ENCODE peak calls at places on chromosomes 13 and 19, in nine cellular contexts. I is cortex of kidney; D is T-helper 1 cell; X is left kidney; U is COR-L47; P is NCI-H1092; E is NCI-H524; H is left ventricle myocardium inferior; F is stimulated activated CD4-positive, alpha-beta T cell treated with anti-CD3 and anti-CD28 coated beads, Interleukin-1b, Interleukin-23, amount 100 ng/mL, for 24 hours. Q is an unnamed sample.

GRCh38 chr19:31518626-31519025 is 169.4 kb upstream of the TSHZ3 start:
- DNase-seq in I (no peak), D (no peak), X (no peak), U (no peak), P (no peak), E (peak), H (no peak), F (no peak), Q (no peak)

GRCh38 chr13:112973577-112973951 is 4.5 kb downstream of the MCF2L start:
- DNase-seq in I (no peak), D (no peak), X (peak), U (no peak), P (no peak), E (no peak), H (peak), F (no peak), Q (no peak)

GRCh38 chr13:26300140-26300539 is 46.2 kb downstream of the CDK8 start:
- DNase-seq in I (no peak), D (no peak), X (no peak), U (no peak), P (no peak), E (no peak), H (no peak), F (no peak), Q (no peak)

GRCh38 chr13:100291626-100292025 is 202.7 kb downstream of the PCCA start:
- DNase-seq in I (no peak), D (no peak), X (no peak), U (no peak), P (no peak), E (no peak), H (no peak), F (no peak), Q (no peak)

GRCh38 chr19:2290441-2291184 is 8.6 kb upstream of the PEAK3 start:
- DNase-seq in I (no peak), D (no peak), X (no peak), U (peak), P (no peak), E (no peak), H (no peak), F (no peak), Q (no peak)

GRCh38 chr19:33295621-33296472 is 6.5 kb downstream of the CEBPA start:
- DNase-seq in I (no peak), D (no peak), X (no peak), U (no peak), P (no peak), E (no peak), H (no peak), F (no peak), Q (no peak)

GRCh38 chr13:30308548-30308947 is 1.2 kb upstream of the KATNAL1 start:
- DNase-seq in I (no peak), D (no peak), X (no peak), U (no peak), P (no peak), E (no peak), H (no peak), F (no peak), Q (no peak)

GRCh38 chr19:44718441-44719261 is 19.7 kb downstream of the CEACAM16 start:
- DNase-seq in I (no peak), D (no peak), X (peak), U (peak), P (no peak), E (no peak), H (peak), F (no peak), Q (no peak)

GRCh38 chr13:23966691-23967615 is 69.7 kb upstream of the C1QTNF9B start:
- DNase-seq in I (no peak), D (peak), X (no peak), U (no peak), P (no peak), E (no peak), H (no peak), F (no peak), Q (no peak)

GRCh38 chr13:51252954-51253531 is 30.8 kb downstream of the FAM124A start:
- DNase-seq in I (no peak), D (no peak), X (no peak), U (no peak), P (no peak), E (no peak), H (no peak), F (no peak), Q (no peak)

GRCh38 chr19:19530423-19530804 is 1.7 kb downstream of the YJEFN3 start:
- DNase-seq in I (no peak), D (no peak), X (no peak), U (no peak), P (no peak), E (no peak), H (no peak), F (no peak), Q (no peak)

GRCh38 chr19:3538965-3539742 is at the start of gene TEKTIP1:
- DNase-seq in I (no peak), D (no peak), X (peak), U (no peak), P (no peak), E (no peak), H (no peak), F (no peak), Q (no peak)

GRCh38 chr13:98103531-98103930 is 39.4 kb upstream of the FARP1 start:
- DNase-seq in I (no peak), D (no peak), X (no peak), U (no peak), P (no peak), E (no peak), H (no peak), F (no peak), Q (no peak)

GRCh38 chr13:97295279-97296182 is 73.4 kb downstream of the MBNL2 start:
- DNase-seq in I (no peak), D (no peak), X (no peak), U (no peak), P (no peak), E (peak), H (no peak), F (no peak), Q (no peak)

Q was measured in activated CD4-positive, CD25-positive, alpha-beta regulatory T cell treated with anti-CD3 and anti-CD28 coated beads, Interleukin-2, amount 50 U/mL, for 16 hours.